ENCODE peak calls at places on chromosomes 3 and 15, in nine cellular contexts. One of them, this sample, is unnamed.

GRCh38 chr3:4814302-4814903 is 164.8 kb upstream of the BHLHE40 start:
- DNase-seq in stomach: no peak
- DNase-seq in HCT116: no peak
- DNase-seq in spleen: peak; percentile 83
- DNase-seq in adrenal gland: no peak
- DNase-seq in heart left ventricle: peak; percentile 64
- DNase-seq in breast epithelium: no peak
- DNase-seq in body of pancreas: no peak
- DNase-seq in esophagus squamous epithelium: no peak
- DNase-seq in this sample: peak; percentile 78

GRCh38 chr3:46711305-46711704 is 6.4 kb downstream of the PRSS50 start:
- DNase-seq in stomach: no peak
- DNase-seq in HCT116: no peak
- DNase-seq in spleen: peak; percentile 54
- DNase-seq in adrenal gland: peak; percentile 11
- DNase-seq in heart left ventricle: peak; percentile 13
- DNase-seq in breast epithelium: peak; percentile 7
- DNase-seq in body of pancreas: no peak
- DNase-seq in esophagus squamous epithelium: no peak
- DNase-seq in this sample: no peak

GRCh38 chr15:71364117-71364584 is 248.9 kb downstream of the THSD4 start:
- DNase-seq in stomach: no peak
- DNase-seq in HCT116: no peak
- DNase-seq in spleen: no peak
- DNase-seq in adrenal gland: no peak
- DNase-seq in heart left ventricle: no peak
- DNase-seq in breast epithelium: no peak
- DNase-seq in body of pancreas: no peak
- DNase-seq in esophagus squamous epithelium: no peak
- DNase-seq in this sample: no peak

GRCh38 chr15:85964471-85964870 is 115.2 kb upstream of the AGBL1 start:
- DNase-seq in stomach: no peak
- DNase-seq in HCT116: no peak
- DNase-seq in spleen: no peak
- DNase-seq in adrenal gland: no peak
- DNase-seq in heart left ventricle: no peak
- DNase-seq in breast epithelium: no peak
- DNase-seq in body of pancreas: no peak
- DNase-seq in esophagus squamous epithelium: no peak
- DNase-seq in this sample: no peak

GRCh38 chr3:72383896-72384295 is 464.3 kb downstream of the SHQ1 start:
- DNase-seq in stomach: no peak
- DNase-seq in HCT116: no peak
- DNase-seq in spleen: no peak
- DNase-seq in adrenal gland: no peak
- DNase-seq in heart left ventricle: no peak
- DNase-seq in breast epithelium: no peak
- DNase-seq in body of pancreas: no peak
- DNase-seq in esophagus squamous epithelium: no peak
- DNase-seq in this sample: no peak

GRCh38 chr3:59563072-59563605 is 513.3 kb upstream of the CFAP20DC start:
- DNase-seq in stomach: no peak
- DNase-seq in HCT116: no peak
- DNase-seq in spleen: no peak
- DNase-seq in adrenal gland: no peak
- DNase-seq in heart left ventricle: no peak
- DNase-seq in breast epithelium: no peak
- DNase-seq in body of pancreas: no peak
- DNase-seq in esophagus squamous epithelium: no peak
- DNase-seq in this sample: no peak

GRCh38 chr3:177190701-177191100 is 6.6 kb downstream of the TBL1XR1 start:
- DNase-seq in stomach: no peak
- DNase-seq in HCT116: no peak
- DNase-seq in spleen: no peak
- DNase-seq in adrenal gland: no peak
- DNase-seq in heart left ventricle: no peak
- DNase-seq in breast epithelium: no peak
- DNase-seq in body of pancreas: no peak
- DNase-seq in esophagus squamous epithelium: no peak
- DNase-seq in this sample: no peak

GRCh38 chr3:66435988-66436387 is 64.8 kb downstream of the LRIG1 start:
- DNase-seq in stomach: no peak
- DNase-seq in HCT116: no peak
- DNase-seq in spleen: no peak
- DNase-seq in adrenal gland: no peak
- DNase-seq in heart left ventricle: no peak
- DNase-seq in breast epithelium: no peak
- DNase-seq in body of pancreas: no peak
- DNase-seq in esophagus squamous epithelium: no peak
- DNase-seq in this sample: peak; percentile 76

GRCh38 chr3:59654120-59654952 is 604.5 kb upstream of the CFAP20DC start:
- DNase-seq in stomach: no peak
- DNase-seq in HCT116: no peak
- DNase-seq in spleen: no peak
- DNase-seq in adrenal gland: no peak
- DNase-seq in heart left ventricle: peak; percentile 33
- DNase-seq in breast epithelium: peak; percentile 71
- DNase-seq in body of pancreas: peak; percentile 48
- DNase-seq in esophagus squamous epithelium: no peak
- DNase-seq in this sample: peak; percentile 38

GRCh38 chr3:46124216-46125143 is 83.6 kb downstream of the CCR1 start:
- DNase-seq in stomach: no peak
- DNase-seq in HCT116: no peak
- DNase-seq in spleen: no peak
- DNase-seq in adrenal gland: peak; percentile 35
- DNase-seq in heart left ventricle: no peak
- DNase-seq in breast epithelium: no peak
- DNase-seq in body of pancreas: no peak
- DNase-seq in esophagus squamous epithelium: no peak
- DNase-seq in this sample: no peak

GRCh38 chr3:64223809-64224570 is 1.3 kb downstream of the PRICKLE2 start:
- DNase-seq in stomach: no peak
- DNase-seq in HCT116: no peak
- DNase-seq in spleen: no peak
- DNase-seq in adrenal gland: no peak
- DNase-seq in heart left ventricle: no peak
- DNase-seq in breast epithelium: no peak
- DNase-seq in body of pancreas: peak; percentile 19
- DNase-seq in esophagus squamous epithelium: no peak
- DNase-seq in this sample: no peak

GRCh38 chr3:64222501-64222900 is 2.8 kb downstream of the PRICKLE2 start:
- DNase-seq in stomach: no peak
- DNase-seq in HCT116: no peak
- DNase-seq in spleen: no peak
- DNase-seq in adrenal gland: no peak
- DNase-seq in heart left ventricle: no peak
- DNase-seq in breast epithelium: no peak
- DNase-seq in body of pancreas: no peak
- DNase-seq in esophagus squamous epithelium: no peak
- DNase-seq in this sample: no peak

GRCh38 chr3:64225695-64226499 is 631 bp upstream of the PRICKLE2 start:
- DNase-seq in stomach: no peak
- DNase-seq in HCT116: no peak
- DNase-seq in spleen: no peak
- DNase-seq in adrenal gland: no peak
- DNase-seq in heart left ventricle: no peak
- DNase-seq in breast epithelium: no peak
- DNase-seq in body of pancreas: no peak
- DNase-seq in esophagus squamous epithelium: no peak
- DNase-seq in this sample: no peak

GRCh38 chr3:64221564-64222257 is 3.6 kb downstream of the PRICKLE2 start:
- DNase-seq in stomach: no peak
- DNase-seq in HCT116: no peak
- DNase-seq in spleen: no peak
- DNase-seq in adrenal gland: no peak
- DNase-seq in heart left ventricle: no peak
- DNase-seq in breast epithelium: no peak
- DNase-seq in body of pancreas: no peak
- DNase-seq in esophagus squamous epithelium: no peak
- DNase-seq in this sample: no peak

GRCh38 chr3:64224826-64225606 is at the start of gene PRICKLE2:
- DNase-seq in stomach: peak; percentile 67
- DNase-seq in HCT116: no peak
- DNase-seq in spleen: peak; percentile 76
- DNase-seq in adrenal gland: peak; percentile 66
- DNase-seq in heart left ventricle: peak; percentile 80
- DNase-seq in breast epithelium: peak; percentile 64
- DNase-seq in body of pancreas: peak; percentile 69
- DNase-seq in esophagus squamous epithelium: no peak
- DNase-seq in this sample: peak; percentile 60
- TF ChIP-seq POLR2A in stomach: no peak
- TF ChIP-seq POLR2A in HCT116: no peak
- TF ChIP-seq POLR2A in spleen: no peak
- TF ChIP-seq POLR2A in adrenal gland: no peak
- TF ChIP-seq POLR2A in heart left ventricle: no peak
- TF ChIP-seq POLR2A in breast epithelium: no peak
- TF ChIP-seq POLR2A in body of pancreas: no peak
- TF ChIP-seq POLR2A in esophagus squamous epithelium: no peak
- TF ChIP-seq POLR2A in this sample: no peak

DNA sequence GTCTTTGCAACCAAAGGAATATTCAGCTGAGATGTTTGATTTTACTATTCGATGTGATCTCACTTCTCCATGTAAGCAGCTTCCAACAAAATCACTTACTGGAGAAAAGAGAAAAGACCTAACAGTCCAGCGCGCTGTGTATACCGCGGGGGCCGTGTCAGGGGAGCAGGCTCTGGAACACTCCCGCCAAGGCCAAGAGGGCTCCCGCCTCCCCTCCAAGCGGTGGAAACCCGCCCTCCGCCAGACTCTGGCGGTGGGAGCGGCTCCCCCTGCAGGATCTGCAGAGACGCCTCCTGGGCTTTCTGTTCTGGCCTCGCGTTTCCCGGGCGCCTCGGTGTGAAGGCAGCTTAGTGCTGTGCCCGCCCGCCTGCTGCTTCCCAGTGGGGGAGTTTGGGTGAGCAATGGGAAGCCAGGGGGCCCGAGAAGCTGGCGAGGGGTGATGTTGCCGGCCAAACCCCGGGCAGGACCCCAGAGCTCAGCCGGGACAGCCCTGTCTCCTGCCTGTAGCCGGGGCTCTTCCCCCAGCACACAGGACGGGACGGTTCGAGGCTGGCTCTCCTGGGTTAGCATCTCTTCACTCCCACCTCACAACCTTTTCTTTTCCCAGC is 36.3 kb downstream of the CHST14 start:
- DNase-seq in stomach: peak; percentile 78
- DNase-seq in HCT116: peak; percentile 57
- DNase-seq in spleen: peak; percentile 87
- DNase-seq in adrenal gland: peak; percentile 81
- DNase-seq in heart left ventricle: peak; percentile 78
- DNase-seq in breast epithelium: peak; percentile 64
- DNase-seq in body of pancreas: peak; percentile 85
- DNase-seq in esophagus squamous epithelium: no peak
- DNase-seq in this sample: peak; percentile 56
- H3K4me3 ChIP-seq in stomach: peak overlapping the region; percentile 37
- H3K4me3 ChIP-seq in HCT116: peak overlapping the region; percentile 18
- H3K4me3 ChIP-seq in spleen: peak overlapping the region; percentile 6
- H3K4me3 ChIP-seq in adrenal gland: peak overlapping the region; percentile 37
- H3K4me3 ChIP-seq in heart left ventricle: peak overlapping the region; percentile 36
- H3K4me3 ChIP-seq in breast epithelium: peak overlapping the region; percentile 56
- H3K4me3 ChIP-seq in body of pancreas: no peak overlapping the region
- H3K4me3 ChIP-seq in esophagus squamous epithelium: peak overlapping the region; percentile 35
- H3K4me3 ChIP-seq in this sample: peak overlapping the region; percentile 52

GRCh38 chr3:13547591-13548371 is 1.1 kb upstream of the FBLN2 start:
- DNase-seq in stomach: no peak
- DNase-seq in HCT116: no peak
- DNase-seq in spleen: no peak
- DNase-seq in adrenal gland: no peak
- DNase-seq in heart left ventricle: no peak
- DNase-seq in breast epithelium: no peak
- DNase-seq in body of pancreas: no peak
- DNase-seq in esophagus squamous epithelium: no peak
- DNase-seq in this sample: no peak

GRCh38 chr3:13550791-13551360 is 2.0 kb downstream of the FBLN2 start:
- DNase-seq in stomach: no peak
- DNase-seq in HCT116: no peak
- DNase-seq in spleen: no peak
- DNase-seq in adrenal gland: no peak
- DNase-seq in heart left ventricle: no peak
- DNase-seq in breast epithelium: no peak
- DNase-seq in body of pancreas: no peak
- DNase-seq in esophagus squamous epithelium: no peak
- DNase-seq in this sample: no peak

GRCh38 chr3:13550257-13550693 is 1.4 kb downstream of the FBLN2 start:
- DNase-seq in stomach: no peak
- DNase-seq in HCT116: no peak
- DNase-seq in spleen: no peak
- DNase-seq in adrenal gland: no peak
- DNase-seq in heart left ventricle: no peak
- DNase-seq in breast epithelium: no peak
- DNase-seq in body of pancreas: no peak
- DNase-seq in esophagus squamous epithelium: no peak
- DNase-seq in this sample: no peak

GRCh38 chr3:13549513-13550256 is 760 bp downstream of the FBLN2 start:
- DNase-seq in stomach: no peak
- DNase-seq in HCT116: no peak
- DNase-seq in spleen: peak; percentile 82
- DNase-seq in adrenal gland: no peak
- DNase-seq in heart left ventricle: no peak
- DNase-seq in breast epithelium: no peak
- DNase-seq in body of pancreas: no peak
- DNase-seq in esophagus squamous epithelium: no peak
- DNase-seq in this sample: no peak

DNA sequence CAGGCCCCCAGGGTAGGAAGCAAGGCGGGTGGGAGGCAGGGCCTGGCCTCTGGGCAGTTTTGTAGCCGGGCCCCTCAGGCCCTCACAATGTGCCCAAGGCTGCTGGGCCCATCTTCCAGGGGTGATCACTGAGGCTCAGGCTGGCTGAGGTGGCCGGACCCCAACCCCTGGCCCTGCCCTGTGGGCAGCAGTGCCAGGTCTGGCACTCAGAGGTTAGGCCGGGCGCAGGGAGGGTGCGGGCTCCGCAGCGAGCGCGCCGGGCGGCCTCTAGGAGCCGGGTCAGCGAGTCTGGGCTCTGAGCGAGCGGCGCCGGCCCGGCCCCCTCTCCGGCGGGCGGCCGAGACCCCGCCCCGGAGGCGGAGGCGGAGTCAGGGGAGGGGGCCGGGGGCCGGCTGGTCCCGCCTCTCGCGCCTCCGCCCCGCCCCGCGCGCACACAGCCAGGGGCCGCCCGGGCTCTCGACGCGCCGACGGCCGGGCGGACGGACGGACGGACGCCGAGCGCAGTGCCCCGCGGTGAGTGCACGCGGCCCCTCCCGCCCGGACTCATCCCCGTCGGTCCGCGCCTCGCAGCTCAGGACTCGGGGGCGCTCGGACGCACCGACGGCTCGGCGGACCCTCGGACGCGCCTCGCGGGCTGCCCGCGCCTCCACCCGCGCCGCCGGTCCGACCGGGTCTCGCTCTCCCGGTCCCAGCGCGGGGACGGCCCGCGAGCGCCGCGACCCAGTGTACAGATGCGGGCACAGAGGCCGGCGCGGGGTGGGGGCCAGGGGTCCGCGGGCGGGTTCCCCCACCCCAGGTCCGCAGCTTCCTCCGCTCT is at the start of gene FBLN2:
- DNase-seq in stomach: peak; percentile 33
- DNase-seq in HCT116: no peak
- DNase-seq in spleen: peak; percentile 85
- DNase-seq in adrenal gland: no peak
- DNase-seq in heart left ventricle: peak; percentile 63
- DNase-seq in breast epithelium: no peak
- DNase-seq in body of pancreas: peak; percentile 45
- DNase-seq in esophagus squamous epithelium: no peak
- DNase-seq in this sample: no peak
- H3K4me1 ChIP-seq in stomach: peaks cover 4% of the 10 kb centered on the region
- H3K4me1 ChIP-seq in HCT116: peaks cover 7% of the 10 kb centered on the region
- H3K4me1 ChIP-seq in spleen: peaks cover 18% of the 10 kb centered on the region
- H3K4me1 ChIP-seq in adrenal gland: no peaks in the 10 kb centered on the region
- H3K4me1 ChIP-seq in heart left ventricle: peaks cover 18% of the 10 kb centered on the region
- H3K4me1 ChIP-seq in breast epithelium: no peaks in the 10 kb centered on the region
- H3K4me1 ChIP-seq in body of pancreas: peaks cover 5% of the 10 kb centered on the region
- H3K4me1 ChIP-seq in esophagus squamous epithelium: peaks cover 22% of the 10 kb centered on the region
- H3K4me1 ChIP-seq in this sample: no peaks in the 10 kb centered on the region

GRCh38 chr3:23209103-23209502 is 6.0 kb downstream of the UBE2E2 start:
- DNase-seq in stomach: no peak
- DNase-seq in HCT116: no peak
- DNase-seq in spleen: no peak
- DNase-seq in adrenal gland: no peak
- DNase-seq in heart left ventricle: no peak
- DNase-seq in breast epithelium: no peak
- DNase-seq in body of pancreas: no peak
- DNase-seq in esophagus squamous epithelium: no peak
- DNase-seq in this sample: no peak
- TF ChIP-seq POLR2A in stomach: no peak
- TF ChIP-seq POLR2A in HCT116: no peak
- TF ChIP-seq POLR2A in spleen: no peak
- TF ChIP-seq POLR2A in adrenal gland: no peak
- TF ChIP-seq POLR2A in heart left ventricle: no peak
- TF ChIP-seq POLR2A in breast epithelium: no peak
- TF ChIP-seq POLR2A in body of pancreas: no peak
- TF ChIP-seq POLR2A in esophagus squamous epithelium: no peak
- TF ChIP-seq POLR2A in this sample: no peak

This sample was measured in gastrocnemius medialis.